ENCODE peak calls at places on chromosomes 16 and 17, in eight cellular contexts. One of them, this sample, is unnamed.
A peak's percentile ranks its signal among the peaks of the same experiment; 100 is the strongest.

GRCh38 chr16:23031508-23032098 is 117.6 kb downstream of the USP31 start:
- DNase-seq in astrocyte of the spinal cord: no peak
- DNase-seq in BJ: no peak
- DNase-seq in PC-3: no peak
- DNase-seq in dorsolateral prefrontal cortex: no peak
- DNase-seq in kidney: no peak
- DNase-seq in cardiac muscle cell: peak; percentile 4
- DNase-seq in heart left ventricle: no peak
- DNase-seq in this sample: no peak

GRCh38 chr17:82134101-82134500 is 36.1 kb upstream of the FASN start:
- DNase-seq in PC-3: no peak
- DNase-seq in heart left ventricle: no peak
- DNase-seq in kidney: no peak
- DNase-seq in cardiac muscle cell: no peak
- DNase-seq in astrocyte of the spinal cord: no peak
- DNase-seq in dorsolateral prefrontal cortex: no peak
- DNase-seq in BJ: no peak
- DNase-seq in this sample: peak; percentile 57

GRCh38 chr17:76026714-76027158 is 370 bp downstream of the EVPL start:
- DNase-seq in dorsolateral prefrontal cortex: no peak
- DNase-seq in PC-3: peak; percentile 27
- DNase-seq in BJ: no peak
- DNase-seq in kidney: no peak
- DNase-seq in cardiac muscle cell: no peak
- DNase-seq in heart left ventricle: no peak
- DNase-seq in astrocyte of the spinal cord: no peak
- DNase-seq in this sample: no peak

GRCh38 chr16:27650073-27650701 is 100.2 kb downstream of the KATNIP start:
- DNase-seq in astrocyte of the spinal cord: no peak
- DNase-seq in cardiac muscle cell: no peak
- DNase-seq in BJ: no peak
- DNase-seq in heart left ventricle: peak; percentile 41
- DNase-seq in dorsolateral prefrontal cortex: no peak
- DNase-seq in kidney: no peak
- DNase-seq in PC-3: no peak
- DNase-seq in this sample: peak; percentile 42

GRCh38 chr16:55499951-55500350 is 8.9 kb upstream of the LPCAT2 start:
- DNase-seq in astrocyte of the spinal cord: peak; percentile 98
- DNase-seq in PC-3: peak; percentile 78
- DNase-seq in cardiac muscle cell: peak; percentile 32
- DNase-seq in kidney: no peak
- DNase-seq in BJ: peak; percentile 98
- DNase-seq in dorsolateral prefrontal cortex: no peak
- DNase-seq in heart left ventricle: no peak
- DNase-seq in this sample: peak; percentile 98

GRCh38 chr17:63434951-63435571 is 11.0 kb downstream of the CYB561 start:
- DNase-seq in cardiac muscle cell: no peak
- DNase-seq in astrocyte of the spinal cord: peak; percentile 29
- DNase-seq in heart left ventricle: peak; percentile 81
- DNase-seq in dorsolateral prefrontal cortex: peak; percentile 78
- DNase-seq in kidney: peak; percentile 89
- DNase-seq in BJ: no peak
- DNase-seq in PC-3: peak; percentile 99
- DNase-seq in this sample: no peak

GRCh38 chr17:15999974-16000827 is 577 bp downstream of the TTC19 start:
- DNase-seq in BJ: no peak
- DNase-seq in astrocyte of the spinal cord: peak; percentile 38
- DNase-seq in dorsolateral prefrontal cortex: no peak
- DNase-seq in cardiac muscle cell: peak; percentile 68
- DNase-seq in heart left ventricle: peak; percentile 39
- DNase-seq in PC-3: peak; percentile 38
- DNase-seq in kidney: no peak
- DNase-seq in this sample: peak; percentile 44

GRCh38 chr16:65667013-65667578 is 545.2 kb upstream of the CDH11 start:
- DNase-seq in kidney: no peak
- DNase-seq in cardiac muscle cell: peak; percentile 17
- DNase-seq in dorsolateral prefrontal cortex: no peak
- DNase-seq in heart left ventricle: no peak
- DNase-seq in BJ: no peak
- DNase-seq in PC-3: peak; percentile 24
- DNase-seq in astrocyte of the spinal cord: peak; percentile 54
- DNase-seq in this sample: peak; percentile 61

DNA sequence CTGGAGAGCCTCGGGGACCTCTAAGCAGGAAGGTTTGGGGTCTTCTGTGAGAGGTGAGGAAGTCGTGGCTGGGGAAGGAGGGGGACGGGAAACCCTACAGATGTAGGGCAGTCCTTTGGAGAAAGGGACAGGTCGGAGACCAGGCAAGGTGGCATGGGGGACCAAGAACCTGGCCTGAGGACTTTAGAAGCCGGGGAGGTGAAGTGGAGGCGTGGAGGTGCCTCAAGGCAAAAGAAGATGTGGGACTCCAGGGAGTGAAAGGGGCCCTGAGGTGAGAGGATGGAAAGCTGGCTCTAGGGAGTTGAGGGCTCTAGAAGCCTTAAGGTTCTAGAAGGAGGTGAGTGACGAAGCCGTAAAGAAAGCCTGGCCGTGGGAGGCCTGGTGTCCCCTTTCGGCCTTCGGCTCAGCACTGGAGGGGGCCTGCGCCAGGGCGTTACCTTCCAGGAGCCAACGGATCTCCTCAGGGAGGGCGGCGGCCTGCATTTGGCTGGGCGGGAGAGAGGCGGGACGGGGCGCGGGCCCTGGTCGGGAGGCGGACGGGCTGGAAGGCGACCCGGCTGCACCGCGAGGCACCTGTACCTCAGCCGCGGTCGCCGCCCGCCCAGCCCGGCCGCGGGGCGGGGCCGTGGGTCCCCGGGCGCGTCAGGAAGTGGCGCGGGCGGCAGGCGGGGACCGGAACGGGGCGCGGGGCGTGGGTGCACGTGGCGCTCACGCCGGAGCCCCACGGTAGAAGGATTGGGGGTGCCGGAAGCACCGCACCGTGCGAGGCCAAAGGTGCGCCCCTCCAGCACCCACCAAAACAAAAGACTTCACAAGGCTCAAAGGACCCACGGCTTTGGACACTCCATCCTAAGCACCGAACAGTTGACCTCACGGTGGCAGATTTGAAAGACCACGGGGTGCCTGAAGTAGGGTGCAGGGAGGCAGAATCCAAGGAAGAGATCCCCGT is at the start of gene SKAP1:
- DNase-seq in cardiac muscle cell: no peak
- DNase-seq in BJ: no peak
- DNase-seq in PC-3: no peak
- DNase-seq in astrocyte of the spinal cord: no peak
- DNase-seq in kidney: peak; percentile 89
- DNase-seq in dorsolateral prefrontal cortex: no peak
- DNase-seq in heart left ventricle: no peak
- DNase-seq in this sample: no peak
- H3K4me3 ChIP-seq in cardiac muscle cell: no peak within 1 kb of the TSS
- H3K4me3 ChIP-seq in BJ: no peak within 1 kb of the TSS
- H3K4me3 ChIP-seq in PC-3: no peak within 1 kb of the TSS
- H3K4me3 ChIP-seq in astrocyte of the spinal cord: no peak within 1 kb of the TSS
- H3K4me3 ChIP-seq in kidney: peak within 1 kb of the TSS; percentile 48
- H3K4me3 ChIP-seq in dorsolateral prefrontal cortex: no peak within 1 kb of the TSS
- H3K4me3 ChIP-seq in heart left ventricle: no peak within 1 kb of the TSS
- H3K4me3 ChIP-seq in this sample: no peak within 1 kb of the TSS

GRCh38 chr16:46882304-46882939 is 1.7 kb upstream of the GPT2 start:
- DNase-seq in kidney: no peak
- DNase-seq in astrocyte of the spinal cord: no peak
- DNase-seq in BJ: no peak
- DNase-seq in PC-3: no peak
- DNase-seq in heart left ventricle: no peak
- DNase-seq in dorsolateral prefrontal cortex: no peak
- DNase-seq in cardiac muscle cell: no peak
- DNase-seq in this sample: no peak

GRCh38 chr16:46882940-46883307 is 1.2 kb upstream of the GPT2 start:
- DNase-seq in kidney: no peak
- DNase-seq in BJ: no peak
- DNase-seq in astrocyte of the spinal cord: no peak
- DNase-seq in dorsolateral prefrontal cortex: no peak
- DNase-seq in cardiac muscle cell: no peak
- DNase-seq in heart left ventricle: no peak
- DNase-seq in PC-3: no peak
- DNase-seq in this sample: no peak

GRCh38 chr16:46883353-46883689 is 841 bp upstream of the GPT2 start:
- DNase-seq in PC-3: no peak
- DNase-seq in BJ: no peak
- DNase-seq in heart left ventricle: no peak
- DNase-seq in kidney: no peak
- DNase-seq in astrocyte of the spinal cord: no peak
- DNase-seq in cardiac muscle cell: no peak
- DNase-seq in dorsolateral prefrontal cortex: no peak
- DNase-seq in this sample: no peak

GRCh38 chr16:46884513-46885293 is 541 bp downstream of the GPT2 start:
- DNase-seq in PC-3: no peak
- DNase-seq in dorsolateral prefrontal cortex: peak; percentile 59
- DNase-seq in heart left ventricle: no peak
- DNase-seq in BJ: no peak
- DNase-seq in kidney: no peak
- DNase-seq in astrocyte of the spinal cord: no peak
- DNase-seq in cardiac muscle cell: peak; percentile 22
- DNase-seq in this sample: peak; percentile 17

DNA sequence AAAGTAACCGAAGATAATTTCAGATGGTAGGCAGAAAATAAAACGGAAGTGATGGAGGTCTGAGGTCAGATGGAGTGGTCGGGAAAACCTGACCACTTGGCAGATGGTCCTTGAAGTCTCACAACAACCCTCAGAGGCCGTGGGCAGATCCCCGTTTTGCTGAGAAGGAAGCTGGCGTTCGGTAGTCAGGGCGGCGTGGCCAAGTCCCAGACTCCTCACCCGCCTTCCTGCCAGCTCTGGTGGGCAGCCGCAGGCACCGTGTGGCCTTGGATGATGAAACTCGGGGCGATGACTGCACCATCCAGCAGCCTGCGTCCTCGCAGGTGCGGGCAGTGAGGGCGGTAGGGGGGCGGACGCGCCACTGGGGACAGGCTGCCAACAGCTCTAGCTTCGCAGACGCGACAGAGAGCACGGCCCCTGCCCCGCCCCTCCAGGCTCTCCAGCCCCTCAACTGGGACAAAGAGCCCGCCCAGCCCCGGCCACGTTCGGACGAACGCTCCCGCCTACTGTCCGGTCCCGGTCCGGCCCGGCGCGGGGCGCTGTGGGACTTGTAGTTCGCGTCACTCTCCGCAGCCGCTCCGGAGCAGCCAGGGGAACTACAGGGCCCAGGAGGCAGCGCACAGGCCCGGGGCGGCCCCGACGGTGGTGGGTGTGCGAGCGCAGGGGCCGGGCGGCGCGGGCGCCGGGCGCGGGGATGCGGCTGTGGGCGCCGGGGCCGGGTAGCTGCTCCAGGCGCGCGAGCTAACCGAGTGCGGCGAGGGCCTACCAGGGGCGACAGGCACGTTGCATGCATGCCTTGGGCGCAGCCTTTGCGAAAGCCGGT is at the start of gene GPT2:
- DNase-seq in astrocyte of the spinal cord: peak; percentile 96
- DNase-seq in cardiac muscle cell: peak; percentile 99
- DNase-seq in BJ: peak; percentile 70
- DNase-seq in PC-3: peak; percentile 95
- DNase-seq in dorsolateral prefrontal cortex: peak; percentile 98
- DNase-seq in heart left ventricle: peak; percentile 99
- DNase-seq in kidney: peak; percentile 98
- DNase-seq in this sample: peak; percentile 95
- TF ChIP-seq CTCF in astrocyte of the spinal cord: no peak
- TF ChIP-seq CTCF in cardiac muscle cell: no peak
- TF ChIP-seq CTCF in BJ: no peak
- TF ChIP-seq CTCF in PC-3: no peak
- TF ChIP-seq CTCF in dorsolateral prefrontal cortex: no peak
- TF ChIP-seq CTCF in heart left ventricle: no peak
- TF ChIP-seq CTCF in kidney: no peak
- TF ChIP-seq CTCF in this sample: no peak

DNA sequence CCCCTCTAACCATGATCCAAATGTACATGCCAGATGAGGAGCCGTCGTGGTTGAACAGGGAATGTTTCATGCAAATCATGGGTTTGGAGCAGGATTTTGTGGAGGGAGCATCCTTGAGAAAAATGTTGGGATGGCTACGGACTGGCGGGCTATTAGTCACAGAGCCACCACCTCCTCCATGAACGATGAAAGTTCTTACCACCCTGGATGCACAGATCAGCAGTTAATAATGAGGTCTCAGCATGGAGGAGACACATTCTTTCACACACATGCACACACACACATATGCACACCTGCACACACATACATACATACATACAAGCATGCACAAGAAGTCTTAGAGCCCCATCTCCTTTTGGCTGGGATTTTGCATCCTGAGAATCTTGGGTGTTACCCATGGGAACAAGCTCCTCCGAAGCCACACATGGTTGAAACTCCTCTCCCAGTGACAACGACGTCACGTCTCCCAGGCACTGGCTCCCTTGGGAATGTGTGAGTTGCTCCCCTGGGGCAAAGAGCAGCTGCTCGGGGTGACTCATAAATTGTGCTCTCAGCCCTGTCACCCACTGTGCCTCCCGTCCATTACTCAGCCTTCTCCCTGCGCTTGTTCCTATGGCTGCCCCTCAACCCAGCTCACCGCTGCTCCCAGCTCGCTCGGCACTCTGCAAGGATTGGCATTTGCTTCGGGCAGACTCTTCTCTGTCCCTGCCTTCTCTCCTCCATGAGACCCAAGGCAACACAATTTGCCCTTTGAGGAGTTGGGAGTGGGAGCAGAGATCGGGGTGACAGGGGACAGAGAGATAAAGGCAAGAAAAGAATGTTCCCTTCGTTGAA is 344.6 kb downstream of the SOX9 start:
- DNase-seq in heart left ventricle: no peak
- DNase-seq in kidney: peak; percentile 86
- DNase-seq in cardiac muscle cell: no peak
- DNase-seq in BJ: peak; percentile 84
- DNase-seq in astrocyte of the spinal cord: peak; percentile 87
- DNase-seq in PC-3: peak; percentile 99
- DNase-seq in dorsolateral prefrontal cortex: no peak
- DNase-seq in this sample: peak; percentile 86
- H3K4me3 ChIP-seq in heart left ventricle: no peak overlapping the region
- H3K4me3 ChIP-seq in kidney: no peak overlapping the region
- H3K4me3 ChIP-seq in cardiac muscle cell: no peak overlapping the region
- H3K4me3 ChIP-seq in BJ: no peak overlapping the region
- H3K4me3 ChIP-seq in astrocyte of the spinal cord: no peak overlapping the region
- H3K4me3 ChIP-seq in PC-3: peak overlapping the region; percentile 66
- H3K4me3 ChIP-seq in dorsolateral prefrontal cortex: no peak overlapping the region
- H3K4me3 ChIP-seq in this sample: no peak overlapping the region

GRCh38 chr16:14002416-14002815 is 68.7 kb upstream of the MRTFB start:
- DNase-seq in dorsolateral prefrontal cortex: no peak
- DNase-seq in kidney: no peak
- DNase-seq in cardiac muscle cell: no peak
- DNase-seq in heart left ventricle: no peak
- DNase-seq in BJ: no peak
- DNase-seq in astrocyte of the spinal cord: no peak
- DNase-seq in PC-3: no peak
- DNase-seq in this sample: no peak

GRCh38 chr16:14001521-14001920 is 69.6 kb upstream of the MRTFB start:
- DNase-seq in kidney: no peak
- DNase-seq in cardiac muscle cell: no peak
- DNase-seq in heart left ventricle: no peak
- DNase-seq in astrocyte of the spinal cord: no peak
- DNase-seq in dorsolateral prefrontal cortex: no peak
- DNase-seq in PC-3: no peak
- DNase-seq in BJ: no peak
- DNase-seq in this sample: no peak

GRCh38 chr16:14004719-14005315 is 66.3 kb upstream of the MRTFB start:
- DNase-seq in astrocyte of the spinal cord: no peak
- DNase-seq in dorsolateral prefrontal cortex: no peak
- DNase-seq in cardiac muscle cell: no peak
- DNase-seq in BJ: no peak
- DNase-seq in kidney: peak; percentile 39
- DNase-seq in heart left ventricle: no peak
- DNase-seq in PC-3: no peak
- DNase-seq in this sample: no peak

GRCh38 chr16:14004031-14004718 is 66.9 kb upstream of the MRTFB start:
- DNase-seq in heart left ventricle: peak; percentile 69
- DNase-seq in cardiac muscle cell: no peak
- DNase-seq in BJ: no peak
- DNase-seq in astrocyte of the spinal cord: no peak
- DNase-seq in dorsolateral prefrontal cortex: no peak
- DNase-seq in kidney: peak; percentile 92
- DNase-seq in PC-3: no peak
- DNase-seq in this sample: no peak

DNA sequence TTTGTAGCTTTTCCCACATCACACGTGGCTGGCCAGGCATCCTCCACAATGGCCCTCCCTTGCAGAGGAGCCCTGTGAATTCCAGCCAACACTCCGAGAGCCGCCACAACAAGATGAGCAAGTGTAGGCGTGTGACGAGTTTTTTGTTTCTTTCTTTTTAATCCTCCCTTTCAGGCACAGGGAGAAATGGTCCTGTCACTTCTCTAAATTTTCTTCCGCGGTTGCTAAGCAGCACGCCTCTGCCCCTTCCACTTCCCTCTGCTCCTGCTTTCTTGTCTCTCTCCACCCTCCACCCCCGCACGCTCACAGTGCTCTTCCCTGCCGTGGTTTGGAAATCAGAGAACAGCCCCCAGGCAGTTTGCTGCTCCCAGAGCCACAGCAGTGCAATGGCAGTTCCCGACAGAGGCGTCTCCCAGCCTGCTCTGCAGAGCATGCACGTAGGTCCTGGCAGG is 68.0 kb upstream of the MRTFB start:
- DNase-seq in heart left ventricle: peak; percentile 78
- DNase-seq in cardiac muscle cell: peak; percentile 51
- DNase-seq in BJ: peak; percentile 53
- DNase-seq in astrocyte of the spinal cord: peak; percentile 41
- DNase-seq in dorsolateral prefrontal cortex: peak; percentile 80
- DNase-seq in kidney: peak; percentile 92
- DNase-seq in PC-3: peak; percentile 54
- DNase-seq in this sample: peak; percentile 68
- TF ChIP-seq CTCF in heart left ventricle: peak; percentile 37
- TF ChIP-seq CTCF in cardiac muscle cell: no peak
- TF ChIP-seq CTCF in BJ: peak; percentile 24
- TF ChIP-seq CTCF in astrocyte of the spinal cord: no peak
- TF ChIP-seq CTCF in dorsolateral prefrontal cortex: no peak
- TF ChIP-seq CTCF in kidney: no peak
- TF ChIP-seq CTCF in PC-3: no peak
- TF ChIP-seq CTCF in this sample: peak; percentile 5

This sample was measured in fibroblast of villous mesenchyme.